ENCODE peak calls at places on chromosomes 6 and 20, in five cellular contexts. One of them, this sample, is unnamed. For H3K9me3 and H3K4me1, the result is how much of the 10 kb centered on the place peaks cover.

GRCh38 chr20:48738399-48739304 is 89.1 kb downstream of the PREX1 start:
- DNase-seq in tibial artery: no peak
- DNase-seq in stomach: no peak
- DNase-seq in psoas muscle: no peak
- DNase-seq in fibroblast of lung: no peak
- DNase-seq in this sample: no peak

GRCh38 chr6:7085911-7086310 is 21.9 kb upstream of the RREB1 start:
- DNase-seq in stomach: peak
- DNase-seq in psoas muscle: peak
- DNase-seq in tibial artery: peak
- DNase-seq in fibroblast of lung: peak
- DNase-seq in this sample: peak

GRCh38 chr20:3716195-3716834 is 3.9 kb upstream of the SIGLEC1 start:
- DNase-seq in fibroblast of lung: peak
- DNase-seq in stomach: no peak
- DNase-seq in psoas muscle: peak
- DNase-seq in tibial artery: no peak
- DNase-seq in this sample: peak

GRCh38 chr6:73580247-73581149 is 59.7 kb upstream of the EEF1A1 start:
- DNase-seq in stomach: peak
- DNase-seq in tibial artery: peak
- DNase-seq in fibroblast of lung: peak
- DNase-seq in psoas muscle: peak
- DNase-seq in this sample: peak

GRCh38 chr20:32368930-32369329 is 10.8 kb downstream of the ASXL1 start:
- DNase-seq in tibial artery: no peak
- DNase-seq in fibroblast of lung: no peak
- DNase-seq in psoas muscle: no peak
- DNase-seq in stomach: no peak
- DNase-seq in this sample: no peak

GRCh38 chr6:94600648-94601047 is 976.7 kb upstream of the MANEA start:
- DNase-seq in tibial artery: no peak
- DNase-seq in stomach: no peak
- DNase-seq in psoas muscle: no peak
- DNase-seq in fibroblast of lung: no peak
- DNase-seq in this sample: no peak

GRCh38 chr6:21404577-21404976 is 189.0 kb upstream of the SOX4 start:
- DNase-seq in fibroblast of lung: no peak
- DNase-seq in stomach: no peak
- DNase-seq in tibial artery: no peak
- DNase-seq in psoas muscle: no peak
- DNase-seq in this sample: no peak

GRCh38 chr6:93417421-93417996 is 1.9 kb downstream of the EPHA7 start:
- DNase-seq in stomach: no peak
- DNase-seq in fibroblast of lung: peak
- DNase-seq in psoas muscle: no peak
- DNase-seq in tibial artery: no peak
- DNase-seq in this sample: peak

GRCh38 chr6:132096245-132096644 is 145.1 kb upstream of the CCN2 start:
- DNase-seq in fibroblast of lung: peak
- DNase-seq in stomach: no peak
- DNase-seq in tibial artery: no peak
- DNase-seq in psoas muscle: no peak
- DNase-seq in this sample: no peak

GRCh38 chr6:130029163-130029562 is 10.8 kb downstream of the L3MBTL3 start:
- DNase-seq in fibroblast of lung: no peak
- DNase-seq in tibial artery: no peak
- DNase-seq in psoas muscle: no peak
- DNase-seq in stomach: no peak
- DNase-seq in this sample: no peak

GRCh38 chr6:100724222-100724621 is 156.9 kb downstream of the ASCC3 start:
- DNase-seq in fibroblast of lung: peak
- DNase-seq in stomach: no peak
- DNase-seq in psoas muscle: no peak
- DNase-seq in tibial artery: no peak
- DNase-seq in this sample: no peak

GRCh38 chr6:17729223-17730077 is 22.7 kb upstream of the NUP153 start:
- DNase-seq in tibial artery: no peak
- DNase-seq in psoas muscle: no peak
- DNase-seq in fibroblast of lung: no peak
- DNase-seq in stomach: no peak
- DNase-seq in this sample: no peak

GRCh38 chr6:38012573-38012972 is 193.0 kb downstream of the ZFAND3 start:
- DNase-seq in psoas muscle: no peak
- DNase-seq in stomach: no peak
- DNase-seq in fibroblast of lung: peak
- DNase-seq in tibial artery: no peak
- DNase-seq in this sample: no peak

GRCh38 chr20:53162251-53162835 is 190.2 kb downstream of the TSHZ2 start:
- DNase-seq in psoas muscle: no peak
- DNase-seq in fibroblast of lung: peak
- DNase-seq in tibial artery: peak
- DNase-seq in stomach: no peak
- DNase-seq in this sample: no peak

GRCh38 chr6:32415521-32416019 is 8.6 kb upstream of the BTNL2 start:
- DNase-seq in stomach: peak
- DNase-seq in fibroblast of lung: peak
- DNase-seq in tibial artery: peak
- DNase-seq in psoas muscle: peak
- DNase-seq in this sample: peak

GRCh38 chr6:149169761-149170359 is 147.7 kb upstream of the TAB2 start:
- DNase-seq in psoas muscle: no peak
- DNase-seq in tibial artery: no peak
- DNase-seq in fibroblast of lung: peak
- DNase-seq in stomach: no peak
- DNase-seq in this sample: no peak

GRCh38 chr6:32073066-32073465 is 34.9 kb downstream of the CYP21A2 start:
- DNase-seq in psoas muscle: peak
- DNase-seq in fibroblast of lung: no peak
- DNase-seq in tibial artery: no peak
- DNase-seq in stomach: no peak
- DNase-seq in this sample: no peak

GRCh38 chr6:96626749-96627353 is 63.9 kb downstream of the FHL5 start:
- DNase-seq in stomach: no peak
- DNase-seq in tibial artery: no peak
- DNase-seq in fibroblast of lung: peak
- DNase-seq in psoas muscle: no peak
- DNase-seq in this sample: no peak

GRCh38 chr6:154428892-154429291 is 72.3 kb upstream of the IPCEF1 start:
- DNase-seq in fibroblast of lung: no peak
- DNase-seq in stomach: no peak
- DNase-seq in tibial artery: no peak
- DNase-seq in psoas muscle: no peak
- DNase-seq in this sample: no peak

GRCh38 chr6:121413831-121414368 is 21.5 kb upstream of the GJA1 start:
- DNase-seq in fibroblast of lung: peak
- DNase-seq in psoas muscle: no peak
- DNase-seq in tibial artery: no peak
- DNase-seq in stomach: no peak
- DNase-seq in this sample: no peak

GRCh38 chr20:34713194-34713943 is 9.2 kb downstream of the TP53INP2 start:
- DNase-seq in stomach: no peak
- DNase-seq in tibial artery: no peak
- DNase-seq in fibroblast of lung: peak
- DNase-seq in psoas muscle: no peak
- DNase-seq in this sample: no peak

GRCh38 chr6:25882066-25882496 is 8.0 kb upstream of the SLC17A3 start:
- DNase-seq in psoas muscle: peak
- DNase-seq in fibroblast of lung: no peak
- DNase-seq in stomach: peak
- DNase-seq in tibial artery: no peak
- DNase-seq in this sample: peak

GRCh38 chr20:17648306-17648646 is 33.8 kb downstream of the RRBP1 start:
- DNase-seq in stomach: no peak
- DNase-seq in psoas muscle: peak
- DNase-seq in fibroblast of lung: no peak
- DNase-seq in tibial artery: no peak
- DNase-seq in this sample: peak

GRCh38 chr6:42099340-42100028 is 42.9 kb downstream of the C6orf132 start:
- DNase-seq in stomach: peak
- DNase-seq in psoas muscle: no peak
- DNase-seq in fibroblast of lung: peak
- DNase-seq in tibial artery: no peak
- DNase-seq in this sample: peak

GRCh38 chr20:49750611-49751396 is 37.1 kb upstream of the B4GALT5 start:
- DNase-seq in stomach: no peak
- DNase-seq in psoas muscle: peak
- DNase-seq in tibial artery: peak
- DNase-seq in fibroblast of lung: no peak
- DNase-seq in this sample: peak

GRCh38 chr6:109033655-109034054 is 61.0 kb downstream of the SESN1 start:
- DNase-seq in fibroblast of lung: no peak
- DNase-seq in tibial artery: no peak
- DNase-seq in psoas muscle: no peak
- DNase-seq in stomach: no peak
- DNase-seq in this sample: no peak

GRCh38 chr20:33936651-33937050 is 57.1 kb upstream of the RALY start:
- DNase-seq in stomach: no peak
- DNase-seq in tibial artery: no peak
- DNase-seq in fibroblast of lung: no peak
- DNase-seq in psoas muscle: no peak
- DNase-seq in this sample: no peak

GRCh38 chr20:24994470-24995368 is 2.2 kb upstream of the APMAP start:
- DNase-seq in stomach: peak
- DNase-seq in psoas muscle: peak
- DNase-seq in tibial artery: peak
- DNase-seq in fibroblast of lung: peak
- DNase-seq in this sample: peak

GRCh38 chr6:155100087-155100486 is 105.0 kb downstream of the TIAM2 start:
- DNase-seq in stomach: peak
- DNase-seq in fibroblast of lung: no peak
- DNase-seq in tibial artery: no peak
- DNase-seq in psoas muscle: peak
- DNase-seq in this sample: no peak

GRCh38 chr6:135114355-135115145 is 59.9 kb upstream of the HBS1L start:
- DNase-seq in tibial artery: no peak
- DNase-seq in psoas muscle: no peak
- DNase-seq in fibroblast of lung: no peak
- DNase-seq in stomach: no peak
- DNase-seq in this sample: no peak

GRCh38 chr6:167668019-167668753 is 158.5 kb upstream of the AFDN start:
- DNase-seq in tibial artery: no peak
- DNase-seq in fibroblast of lung: no peak
- DNase-seq in stomach: no peak
- DNase-seq in psoas muscle: peak
- DNase-seq in this sample: no peak

GRCh38 chr6:139373154-139373927 is 1.1 kb downstream of the CITED2 start:
- DNase-seq in tibial artery: peak
- DNase-seq in psoas muscle: peak
- DNase-seq in fibroblast of lung: peak
- DNase-seq in stomach: peak
- DNase-seq in this sample: peak
- TF ChIP-seq CTCF in tibial artery: peak
- TF ChIP-seq CTCF in psoas muscle: peak
- TF ChIP-seq CTCF in fibroblast of lung: no peak
- TF ChIP-seq CTCF in stomach: no peak
- TF ChIP-seq CTCF in this sample: peak

DNA sequence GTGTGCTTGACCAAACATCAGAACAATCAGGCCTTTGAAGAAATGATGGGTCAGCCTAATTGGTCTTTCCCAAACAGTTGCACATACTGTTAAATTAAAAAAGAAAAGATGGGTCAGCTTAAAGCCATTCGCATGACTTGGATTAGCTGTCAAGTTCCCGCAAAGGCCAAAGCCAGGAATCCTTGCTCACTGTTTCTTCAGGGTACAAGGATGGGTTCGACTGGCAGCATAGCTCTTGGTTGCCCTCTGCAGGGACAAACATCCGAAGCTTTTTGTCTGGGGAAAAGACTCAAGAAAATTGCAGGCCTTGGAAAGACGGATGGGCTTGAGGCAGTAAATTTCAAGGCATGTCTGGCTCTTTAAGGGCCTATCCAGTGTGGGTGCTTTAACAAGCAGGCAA is 168.0 kb downstream of the HDGFL1 start:
- DNase-seq in stomach: no peak
- DNase-seq in tibial artery: no peak
- DNase-seq in psoas muscle: no peak
- DNase-seq in fibroblast of lung: peak
- DNase-seq in this sample: no peak
- H3K9me3 ChIP-seq in stomach: under half
- H3K9me3 ChIP-seq in tibial artery: under half
- H3K9me3 ChIP-seq in psoas muscle: under half
- H3K9me3 ChIP-seq in fibroblast of lung: under half
- H3K9me3 ChIP-seq in this sample: under half

GRCh38 chr6:43636312-43636667 is 650 bp downstream of the MAD2L1BP start:
- DNase-seq in psoas muscle: no peak
- DNase-seq in stomach: no peak
- DNase-seq in fibroblast of lung: peak
- DNase-seq in tibial artery: no peak
- DNase-seq in this sample: no peak
- H3K4me1 ChIP-seq in psoas muscle: under half
- H3K4me1 ChIP-seq in stomach: half or more
- H3K4me1 ChIP-seq in fibroblast of lung: under half
- H3K4me1 ChIP-seq in tibial artery: under half
- H3K4me1 ChIP-seq in this sample: under half

GRCh38 chr6:43509142-43509983 is 783 bp downstream of the LRRC73 start:
- DNase-seq in fibroblast of lung: no peak
- DNase-seq in tibial artery: no peak
- DNase-seq in stomach: no peak
- DNase-seq in psoas muscle: peak
- DNase-seq in this sample: no peak

GRCh38 chr6:43510827-43511163 is 649 bp upstream of the LRRC73 start:
- DNase-seq in tibial artery: no peak
- DNase-seq in fibroblast of lung: no peak
- DNase-seq in stomach: peak
- DNase-seq in psoas muscle: no peak
- DNase-seq in this sample: no peak

GRCh38 chr6:43506667-43507471 is 3.3 kb downstream of the LRRC73 start:
- DNase-seq in tibial artery: peak
- DNase-seq in psoas muscle: peak
- DNase-seq in stomach: peak
- DNase-seq in fibroblast of lung: peak
- DNase-seq in this sample: peak

GRCh38 chr6:43509984-43510826 is at the start of gene LRRC73:
- DNase-seq in psoas muscle: peak
- DNase-seq in tibial artery: peak
- DNase-seq in stomach: peak
- DNase-seq in fibroblast of lung: peak
- DNase-seq in this sample: peak

DNA sequence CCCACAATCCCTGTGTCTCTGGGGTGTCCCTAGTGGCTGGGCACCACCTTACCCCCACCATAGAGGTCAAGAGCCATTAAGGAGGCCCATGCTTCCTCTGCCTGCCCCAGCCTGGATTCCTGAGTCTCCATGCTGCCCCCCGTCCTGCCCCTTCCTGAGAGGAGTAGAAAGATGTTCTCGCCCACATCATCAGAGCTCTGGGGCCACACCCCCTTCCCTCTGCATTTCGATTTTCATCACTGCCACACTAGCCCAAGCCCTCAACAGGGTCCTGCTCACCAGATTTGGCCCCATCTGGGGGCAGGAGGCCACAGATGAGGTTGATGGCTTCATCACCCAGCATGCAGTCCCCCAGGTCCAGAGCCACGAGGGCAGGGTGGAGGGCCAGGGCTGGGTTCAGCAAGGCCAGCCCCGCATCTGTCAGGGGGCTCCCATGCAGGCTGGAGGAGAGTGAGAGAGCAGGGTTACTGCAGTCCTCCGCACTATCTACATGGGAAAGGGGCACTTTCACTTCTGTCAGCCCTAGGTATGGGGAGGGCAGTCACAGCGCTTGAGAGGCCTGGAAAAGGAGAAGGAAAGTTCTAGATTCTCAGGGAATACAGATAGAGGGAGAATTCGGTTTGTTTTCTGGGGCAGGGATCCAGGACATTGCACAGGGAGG is 1.5 kb downstream of the LRRC73 start:
- DNase-seq in psoas muscle: peak
- DNase-seq in stomach: no peak
- DNase-seq in fibroblast of lung: no peak
- DNase-seq in tibial artery: no peak
- DNase-seq in this sample: no peak
- TF ChIP-seq CTCF in psoas muscle: no peak
- TF ChIP-seq CTCF in stomach: no peak
- TF ChIP-seq CTCF in fibroblast of lung: no peak
- TF ChIP-seq CTCF in tibial artery: no peak
- TF ChIP-seq CTCF in this sample: no peak

This sample was measured in lower lobe of right lung.